ENCODE peak calls at places on chromosome 20, in four cellular contexts. L is H9, X is mesendoderm, Z is IMR-90. I is an unnamed sample.
A peak's percentile ranks its signal among the peaks of the same experiment; 100 is the strongest.

GRCh38 chr20:62921119-62921687 is 5.1 kb downstream of the DIDO1 start:
- DNase-seq in L (peak; percentile 75), X (peak; percentile 92), Z (peak; percentile 53), I (peak; percentile 83)

GRCh38 chr20:53309515-53309914 is 284.1 kb downstream of the ZNF217 start:
- DNase-seq in Z (no peak), L (no peak), X (no peak), I (no peak)

GRCh38 chr20:62752671-62753501 is 43.4 kb upstream of the MRGBP start:
- DNase-seq in Z (peak; percentile 50), X (no peak), L (no peak), I (peak; percentile 39)

GRCh38 chr20:58028123-58028522 is 200.3 kb downstream of the ANKRD60 start:
- DNase-seq in Z (no peak), X (peak; percentile 36), L (no peak), I (no peak)

GRCh38 chr20:51487525-51488279 is 54.8 kb downstream of the NFATC2 start:
- DNase-seq in L (no peak), Z (peak; percentile 95), X (no peak), I (peak; percentile 93)

GRCh38 chr20:14561733-14562132 is 224.3 kb upstream of the FLRT3 start:
- DNase-seq in X (no peak), L (no peak), Z (peak; percentile 78), I (no peak)

GRCh38 chr20:46118481-46119020 is 437 bp downstream of the CD40 start:
- DNase-seq in Z (no peak), L (peak; percentile 71), X (peak; percentile 59), I (peak; percentile 5)

GRCh38 chr20:63750807-63751470 is 11.4 kb downstream of the SLC2A4RG start:
- DNase-seq in Z (no peak), X (no peak), L (peak; percentile 55), I (no peak)

GRCh38 chr20:21698494-21699215 is 6.8 kb upstream of the PAX1 start:
- DNase-seq in Z (no peak), L (no peak), X (no peak), I (no peak)

GRCh38 chr20:4817230-4817671 is 95.5 kb downstream of the PRND start:
- DNase-seq in X (no peak), L (no peak), Z (no peak), I (no peak)

GRCh38 chr20:32528291-32528891 is 56.7 kb downstream of the NOL4L start:
- DNase-seq in Z (no peak), L (no peak), X (no peak), I (no peak)

GRCh38 chr20:32526125-32526524 is 59.0 kb downstream of the NOL4L start:
- DNase-seq in L (no peak), X (no peak), Z (no peak), I (no peak)

GRCh38 chr20:32526561-32526960 is 58.6 kb downstream of the NOL4L start:
- DNase-seq in L (no peak), Z (no peak), X (no peak), I (no peak)

GRCh38 chr20:32527052-32527446 is 58.1 kb downstream of the NOL4L start:
- DNase-seq in X (no peak), L (no peak), Z (no peak), I (no peak)

DNA sequence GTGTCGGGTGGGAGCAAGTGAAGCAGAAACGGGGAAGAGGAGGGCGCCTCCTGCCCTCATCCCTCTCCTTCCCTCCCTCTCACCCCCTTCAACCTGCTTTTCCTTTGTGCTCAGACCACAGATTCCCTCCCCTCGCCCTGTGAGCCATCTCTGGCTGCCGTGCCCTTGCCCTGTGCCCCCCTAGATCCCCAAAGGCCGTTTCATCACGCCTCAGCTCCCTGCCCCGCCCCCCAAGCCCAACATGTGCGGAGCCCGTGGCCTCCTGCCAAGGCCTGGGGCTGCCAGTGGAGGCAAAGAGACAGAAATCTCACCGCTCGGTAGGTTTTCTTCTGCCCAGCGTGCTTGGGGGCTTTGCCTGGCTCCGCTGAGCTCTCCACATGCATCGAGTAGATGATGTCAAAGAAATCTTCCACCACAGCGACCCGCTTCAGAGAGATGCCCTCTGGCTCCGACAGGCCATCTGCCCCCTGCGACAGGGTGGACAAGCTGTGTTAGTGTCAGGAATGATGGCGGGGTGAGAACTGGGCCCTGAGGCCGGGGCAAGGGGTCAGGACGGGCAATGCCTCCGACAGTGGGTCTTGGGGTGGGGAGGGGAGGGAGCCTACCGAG is 57.6 kb downstream of the NOL4L start:
- DNase-seq in X (no peak), Z (no peak), L (no peak), I (no peak)
- H3K18ac ChIP-seq in X (no peak overlapping the region), Z (no peak overlapping the region), L (no peak overlapping the region), I (no peak overlapping the region)

DNA sequence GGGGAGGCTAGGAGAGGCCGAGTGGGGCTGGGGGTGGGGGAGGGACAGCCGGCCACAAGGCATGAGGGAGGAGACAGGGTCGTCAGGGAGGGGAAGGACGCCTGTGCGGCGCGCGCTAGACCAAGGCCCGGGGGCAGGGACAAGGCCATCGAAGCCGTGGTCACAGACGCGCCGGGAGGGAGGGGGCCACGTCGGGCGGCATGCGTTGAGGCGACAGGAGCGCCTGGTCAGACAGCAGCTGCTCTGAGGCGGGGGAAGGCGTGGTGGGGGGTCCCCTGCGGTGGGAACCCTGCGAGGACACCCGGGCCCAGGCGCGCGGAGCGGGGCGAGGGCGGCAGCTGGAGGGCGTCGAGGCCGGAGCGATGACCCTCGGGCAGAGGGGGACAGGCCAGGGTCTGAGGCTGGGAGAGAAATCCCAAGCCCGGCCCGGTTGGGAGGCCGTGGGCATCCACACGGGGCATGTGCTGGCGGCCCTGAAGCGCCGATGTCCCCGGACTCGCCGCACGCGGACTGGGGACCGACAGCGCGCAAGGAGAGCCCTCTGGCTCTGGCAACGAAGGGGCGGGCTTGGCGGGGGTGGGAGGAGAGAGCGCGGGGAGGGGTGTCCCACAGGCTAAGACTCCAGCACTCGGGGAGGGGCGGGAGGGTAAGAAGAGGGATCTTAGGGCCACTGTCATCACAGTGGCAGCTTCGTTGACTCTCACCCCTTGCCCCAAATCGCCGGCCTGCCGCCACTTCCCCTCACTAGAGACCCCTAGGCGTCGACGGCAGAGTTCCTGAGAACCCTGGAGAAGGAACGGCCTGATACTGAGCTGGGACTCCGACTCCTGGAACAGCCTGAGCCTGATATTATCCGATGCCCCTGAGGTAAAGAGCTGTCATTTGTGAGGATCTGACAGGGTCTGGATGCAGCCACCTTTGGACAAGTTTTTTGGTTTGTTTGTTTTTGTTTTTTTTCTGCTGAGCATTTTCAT is 5.0 kb downstream of the TMEM239 start:
- DNase-seq in L (peak; percentile 70), X (peak; percentile 39), Z (no peak), I (no peak)
- H2BK120ac ChIP-seq in L (no peak overlapping the region), X (no peak overlapping the region), Z (peak overlapping the region; percentile 86), I (no peak overlapping the region)

DNA sequence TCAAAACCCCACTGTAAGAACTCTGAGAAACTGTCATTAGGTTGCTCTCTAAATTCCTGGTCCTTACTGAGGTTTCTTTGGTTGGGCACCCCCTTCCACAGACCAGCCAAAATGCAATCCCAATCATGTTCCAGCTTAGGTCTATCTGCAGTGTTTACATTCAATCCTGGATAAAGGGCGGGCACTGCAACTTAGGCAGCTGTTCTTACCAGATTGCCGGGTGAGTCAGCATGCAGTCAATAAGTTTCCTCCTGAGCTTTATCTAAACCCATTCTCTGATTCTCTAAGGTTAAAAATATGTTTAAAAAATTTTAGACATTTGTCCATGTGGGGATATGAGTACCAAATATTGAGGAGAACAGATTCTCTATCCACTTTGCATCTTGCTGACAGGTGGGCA is 197.8 kb downstream of the HAO1 start:
- DNase-seq in Z (peak; percentile 64), X (no peak), L (no peak), I (peak; percentile 74)
- H3K18ac ChIP-seq in Z (no peak overlapping the region), X (no peak overlapping the region), L (no peak overlapping the region), I (no peak overlapping the region)

DNA sequence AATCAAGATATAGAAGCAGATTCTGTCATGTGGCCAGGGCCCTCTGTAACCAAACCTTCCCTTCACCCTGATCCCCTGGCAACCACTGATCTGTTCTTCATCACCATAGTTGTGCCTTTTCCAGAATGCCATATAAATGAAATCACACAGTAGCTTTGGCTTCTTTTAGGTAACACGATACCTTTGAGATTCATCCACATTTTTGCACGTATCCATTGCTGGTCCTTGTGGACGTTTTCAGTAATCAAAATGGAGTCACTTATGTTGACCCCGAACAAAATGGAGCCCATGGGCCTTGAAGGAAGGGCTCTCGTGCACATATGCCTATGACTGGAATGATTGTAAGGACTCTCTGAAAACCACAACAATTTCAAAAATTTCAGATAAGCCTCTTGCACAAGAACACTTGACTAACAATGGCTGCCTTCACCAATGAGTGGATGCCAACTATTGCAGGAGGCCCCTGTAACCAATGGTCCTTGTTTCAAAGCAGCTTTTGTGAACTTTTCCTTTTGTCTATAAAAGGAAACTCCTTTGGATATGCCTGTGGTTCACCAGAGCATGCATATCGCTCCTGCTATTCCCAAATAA is 84.3 kb upstream of the RALY start:
- DNase-seq in X (peak; percentile 71), L (no peak), Z (peak; percentile 96), I (peak; percentile 75)
- H2BK120ac ChIP-seq in X (no peak overlapping the region), L (no peak overlapping the region), Z (peak overlapping the region; percentile 95), I (no peak overlapping the region)

GRCh38 chr20:17731233-17731632 is 31.5 kb downstream of the BANF2 start:
- DNase-seq in L (no peak), X (no peak), Z (no peak), I (no peak)

GRCh38 chr20:17732907-17733521 is 33.2 kb downstream of the BANF2 start:
- DNase-seq in Z (no peak), X (no peak), L (no peak), I (no peak)

GRCh38 chr20:17728074-17728473 is 28.3 kb downstream of the BANF2 start:
- DNase-seq in Z (no peak), X (no peak), L (no peak), I (no peak)

GRCh38 chr20:17727351-17727750 is 27.6 kb downstream of the BANF2 start:
- DNase-seq in X (no peak), L (no peak), Z (no peak), I (no peak)

DNA sequence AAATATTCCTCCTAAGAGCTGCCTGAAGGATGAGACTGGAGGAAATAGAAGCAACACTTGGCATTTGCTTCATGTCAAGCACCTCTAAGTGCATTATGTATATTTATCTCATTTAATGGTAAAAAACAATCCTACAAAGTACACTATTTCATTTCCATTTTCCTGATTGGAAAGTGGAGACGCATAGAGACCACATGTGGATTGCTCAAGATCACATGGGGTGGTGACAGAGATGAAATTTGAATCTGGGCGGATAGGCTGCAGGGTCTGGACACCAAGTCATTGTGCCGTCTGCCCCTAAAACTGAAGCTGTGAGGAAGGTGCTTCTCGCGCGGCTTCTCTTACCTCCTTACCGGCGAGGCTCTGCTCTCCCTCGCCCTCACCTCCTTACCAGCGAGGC is 30.3 kb downstream of the BANF2 start:
- DNase-seq in L (no peak), Z (no peak), X (no peak), I (no peak)
- H3K18ac ChIP-seq in L (no peak overlapping the region), Z (no peak overlapping the region), X (no peak overlapping the region), I (no peak overlapping the region)